ENCODE peak calls at places on chromosome 15, in seven cellular contexts. O is OCI-LY7, N is RWPE1, L is GM23248, F is testis, E is tibial nerve, P is mesenchymal stem cell. G is an unnamed sample.

GRCh38 chr15:58043192-58043903 is 22.2 kb downstream of the ALDH1A2 start:
- DNase-seq in O (peak), N (no peak), L (peak), F (peak), E (peak), P (peak), G (no peak)

GRCh38 chr15:65183847-65184159 is 1.3 kb downstream of the CLPX start:
- DNase-seq in O (no peak), N (no peak), L (no peak), F (no peak), E (no peak), P (peak), G (no peak)

GRCh38 chr15:59528965-59529402 is 82.6 kb upstream of the GCNT3 start:
- DNase-seq in O (peak), N (peak), L (peak), F (peak), E (peak), P (peak), G (peak)

GRCh38 chr15:44157679-44158078 is 37.4 kb downstream of the FRMD5 start:
- DNase-seq in O (no peak), N (peak), L (peak), F (no peak), E (no peak), P (peak), G (peak)

GRCh38 chr15:29859981-29860745 is 37.9 kb upstream of the TJP1 start:
- DNase-seq in O (no peak), N (no peak), L (peak), F (no peak), E (no peak), P (peak), G (no peak)

GRCh38 chr15:63025460-63025859 is 17.1 kb upstream of the TPM1 start:
- DNase-seq in O (peak), N (no peak), L (no peak), F (no peak), E (no peak), P (no peak), G (no peak)

GRCh38 chr15:45499426-45499825 is 23.1 kb downstream of the SLC30A4 start:
- DNase-seq in O (no peak), N (no peak), L (peak), F (no peak), E (no peak), P (peak), G (no peak)

GRCh38 chr15:76398301-76398700 is 61.7 kb downstream of the ISL2 start:
- DNase-seq in O (no peak), N (no peak), L (no peak), F (no peak), E (no peak), P (no peak), G (no peak)

GRCh38 chr15:74144153-74144775 is 13.9 kb downstream of the ISLR2 start:
- DNase-seq in O (no peak), N (no peak), L (no peak), F (no peak), E (no peak), P (no peak), G (no peak)

GRCh38 chr15:79130535-79131130 is 40.1 kb upstream of the RASGRF1 start:
- DNase-seq in O (no peak), N (peak), L (no peak), F (no peak), E (no peak), P (no peak), G (no peak)

GRCh38 chr15:27549796-27550195 is 549.3 kb downstream of the OCA2 start:
- DNase-seq in O (no peak), N (no peak), L (no peak), F (no peak), E (no peak), P (no peak), G (no peak)

GRCh38 chr15:73631915-73632669 is 1.1 kb downstream of the NPTN start:
- DNase-seq in O (peak), N (peak), L (peak), F (peak), E (no peak), P (peak), G (no peak)

DNA sequence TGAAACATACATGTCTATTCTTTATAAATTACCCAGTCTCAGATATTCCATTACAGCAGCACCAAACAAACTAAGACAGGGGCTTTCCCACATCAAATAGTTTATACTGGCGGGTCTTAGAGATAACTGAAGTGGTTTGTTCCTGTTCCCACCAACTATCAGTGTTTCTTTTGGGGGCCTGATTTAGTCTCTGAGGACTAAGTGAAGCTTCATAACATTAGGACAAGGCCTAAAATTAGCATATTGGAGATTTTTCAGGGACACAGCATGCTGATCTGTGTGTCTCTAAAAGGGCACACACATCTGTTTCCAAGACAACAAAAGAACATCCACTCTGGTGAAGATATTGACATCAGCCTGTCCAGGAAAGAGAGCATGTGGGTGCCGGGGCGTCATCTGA is 72.6 kb upstream of the SEMA6D start:
- DNase-seq in O (no peak), N (no peak), L (no peak), F (no peak), E (no peak), P (peak), G (no peak)
- H3K27ac ChIP-seq in O (no peak), N (no peak), L (no peak), F (no peak), E (no peak), P (no peak), G (no peak)

GRCh38 chr15:91073768-91074167 is 26.3 kb upstream of the SV2B start:
- DNase-seq in O (no peak), N (no peak), L (no peak), F (no peak), E (no peak), P (no peak), G (no peak)
- H3K27ac ChIP-seq in O (no peak), N (no peak), L (no peak), F (no peak), E (no peak), P (no peak), G (no peak)

DNA sequence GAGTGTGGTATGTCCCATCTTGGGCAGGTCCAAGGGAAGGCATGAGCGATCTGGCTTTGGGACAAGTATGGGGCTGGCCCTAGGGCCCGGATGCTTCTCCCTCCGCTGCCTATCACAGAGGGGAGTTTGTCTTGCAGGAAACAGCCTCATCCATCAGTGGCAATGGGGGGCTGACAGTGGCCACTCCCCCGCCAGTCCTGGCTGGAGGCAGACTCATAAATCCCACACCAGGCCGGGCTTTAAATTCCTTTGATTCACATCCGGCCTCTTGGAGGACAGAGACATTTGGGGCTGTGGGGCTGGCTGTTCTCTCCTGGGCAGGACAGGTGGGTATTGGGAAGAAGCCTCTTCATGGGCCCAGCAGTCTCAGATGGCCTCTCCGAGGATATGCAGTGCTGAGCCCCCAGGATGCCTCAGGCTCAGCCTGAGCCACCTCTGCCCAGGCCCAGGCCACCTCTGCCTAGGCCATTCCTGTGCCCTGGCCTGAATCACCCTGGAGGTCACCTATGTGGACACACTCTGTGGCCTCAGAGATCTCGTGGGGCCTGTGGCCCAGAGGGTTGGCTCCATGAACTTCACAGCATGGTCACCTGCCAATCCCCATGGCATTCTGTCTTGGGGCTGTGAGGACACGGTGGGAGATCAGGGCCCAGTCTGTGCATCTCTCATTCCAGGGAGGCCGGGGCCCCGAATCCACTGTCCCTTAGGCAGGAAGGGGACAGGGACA is 84.2 kb upstream of the GOLGA6L4 start:
- DNase-seq in O (no peak), N (no peak), L (no peak), F (no peak), E (no peak), P (peak), G (no peak)
- H3K27ac ChIP-seq in O (no peak), N (no peak), L (no peak), F (no peak), E (no peak), P (no peak), G (no peak)

GRCh38 chr15:41799488-41799805 is 25.2 kb downstream of the MAPKBP1 start:
- DNase-seq in O (no peak), N (no peak), L (no peak), F (no peak), E (no peak), P (no peak), G (no peak)
- H3K27ac ChIP-seq in O (no peak), N (peak), L (peak), F (no peak), E (no peak), P (no peak), G (peak)

DNA sequence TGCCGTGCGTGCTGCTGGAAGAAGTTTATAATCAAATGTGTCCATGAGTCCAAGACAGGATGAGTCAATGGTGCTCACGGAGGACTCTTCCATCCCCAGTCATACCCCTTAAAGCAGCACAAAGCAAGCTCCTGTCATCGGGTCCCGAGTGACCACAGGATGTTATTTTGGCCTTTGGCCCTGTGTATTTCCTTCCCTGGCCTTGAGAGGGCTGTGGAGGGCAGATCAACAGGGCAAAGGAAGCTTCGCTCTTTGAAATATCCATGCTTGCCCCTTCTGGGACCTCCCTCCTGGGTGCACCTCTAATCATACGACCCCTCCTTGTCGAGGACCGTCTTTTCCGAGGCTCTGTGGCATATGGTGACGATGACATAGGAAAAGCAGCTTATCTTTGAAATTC is 93.4 kb downstream of the SLCO3A1 start:
- DNase-seq in O (no peak), N (no peak), L (no peak), F (no peak), E (no peak), P (peak), G (no peak)
- H3K27ac ChIP-seq in O (no peak), N (peak), L (no peak), F (no peak), E (no peak), P (no peak), G (peak)

GRCh38 chr15:101657171-101657570 is 5.0 kb upstream of the TM2D3 start:
- DNase-seq in O (no peak), N (no peak), L (no peak), F (no peak), E (no peak), P (no peak), G (no peak)
- H3K27ac ChIP-seq in O (no peak), N (no peak), L (no peak), F (no peak), E (no peak), P (no peak), G (no peak)

GRCh38 chr15:36491912-36492311 is 87.5 kb upstream of the CDIN1 start:
- DNase-seq in O (no peak), N (no peak), L (no peak), F (no peak), E (no peak), P (no peak), G (no peak)
- H3K27ac ChIP-seq in O (no peak), N (no peak), L (no peak), F (no peak), E (no peak), P (no peak), G (no peak)

DNA sequence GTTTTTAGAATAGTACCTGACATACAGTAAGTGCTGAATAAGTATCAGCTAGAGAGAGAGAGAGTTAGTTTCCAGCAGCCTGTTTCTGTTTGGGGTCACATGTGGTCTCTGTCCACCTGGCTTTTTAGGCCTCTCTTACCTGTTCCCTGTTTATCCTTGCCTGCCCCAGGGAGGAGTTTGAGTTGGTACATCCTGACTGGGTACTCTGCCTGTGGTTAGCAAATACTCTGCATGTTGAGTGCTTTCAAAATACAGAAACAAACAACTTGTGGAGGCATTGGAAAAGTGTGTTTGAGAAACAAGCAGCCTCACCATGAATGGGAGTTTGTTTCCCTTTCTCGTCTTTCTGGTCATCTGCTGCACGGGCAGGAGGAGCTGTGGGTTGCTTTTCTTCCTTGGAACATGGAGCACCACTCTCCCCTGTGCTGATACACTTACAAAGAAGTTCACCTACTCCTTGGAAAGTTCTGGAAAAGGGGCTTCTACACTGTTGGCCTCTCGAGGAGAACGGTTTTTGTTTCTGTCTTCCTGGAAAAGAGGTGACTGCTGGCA is 166.1 kb downstream of the PGPEP1L start:
- DNase-seq in O (no peak), N (no peak), L (no peak), F (no peak), E (no peak), P (no peak), G (no peak)
- H3K27ac ChIP-seq in O (no peak), N (no peak), L (no peak), F (peak), E (no peak), P (no peak), G (no peak)

GRCh38 chr15:66704783-66705113 is 2.7 kb downstream of the SMAD6 start:
- DNase-seq in O (no peak), N (no peak), L (peak), F (no peak), E (no peak), P (no peak), G (no peak)
- H3K27ac ChIP-seq in O (no peak), N (no peak), L (no peak), F (no peak), E (no peak), P (no peak), G (no peak)